ENCODE peak calls at places on chromosomes 12 and 14, in eight cellular contexts. H is breast epithelium, N is stomach, B is tibial nerve, J is prostate gland, G is body of pancreas, Q is transverse colon, V is esophagus squamous epithelium. S is an unnamed sample.

GRCh38 chr12:550473-551260 is 90.9 kb downstream of the B4GALNT3 start:
- DNase-seq in H (peak; percentile 65), N (peak; percentile 52), B (no peak), J (no peak), G (no peak), Q (no peak), V (no peak), S (peak; percentile 82)

GRCh38 chr12:78695749-78696148 is 168.8 kb upstream of the SYT1 start:
- DNase-seq in H (no peak), N (no peak), B (no peak), J (no peak), G (no peak), Q (no peak), V (no peak), S (no peak)

GRCh38 chr14:76498976-76499375 is 123.0 kb downstream of the ESRRB start:
- DNase-seq in H (no peak), N (no peak), B (no peak), J (no peak), G (no peak), Q (no peak), V (no peak), S (no peak)

GRCh38 chr12:87365423-87365822 is 663.8 kb downstream of the C12orf50 start:
- DNase-seq in H (no peak), N (no peak), B (no peak), J (no peak), G (no peak), Q (no peak), V (no peak), S (no peak)

GRCh38 chr14:24673534-24674203 is 39.7 kb upstream of the GZMB start:
- DNase-seq in H (no peak), N (no peak), B (no peak), J (no peak), G (peak; percentile 14), Q (peak; percentile 27), V (no peak), S (no peak)

GRCh38 chr12:123801573-123802178 is 39.6 kb downstream of the DNAH10 start:
- DNase-seq in H (no peak), N (no peak), B (no peak), J (no peak), G (no peak), Q (no peak), V (no peak), S (no peak)

GRCh38 chr14:62691613-62692489 is 353.4 kb downstream of the KCNH5 start:
- DNase-seq in H (no peak), N (peak; percentile 60), B (no peak), J (peak; percentile 86), G (peak; percentile 73), Q (no peak), V (no peak), S (no peak)

GRCh38 chr14:100617715-100618693 is 30.8 kb upstream of the BEGAIN start:
- DNase-seq in H (no peak), N (no peak), B (peak; percentile 27), J (no peak), G (no peak), Q (peak; percentile 13), V (no peak), S (no peak)

GRCh38 chr12:65648461-65648860 is 175.8 kb upstream of the HMGA2 start:
- DNase-seq in H (no peak), N (no peak), B (no peak), J (no peak), G (no peak), Q (no peak), V (no peak), S (no peak)
- H3K27ac ChIP-seq in H (no peak overlapping the region), N (peak overlapping the region; percentile 22), B (no peak overlapping the region), J (no peak overlapping the region), G (no peak overlapping the region), Q (peak overlapping the region; percentile 54), V (peak overlapping the region; percentile 81), S (no peak overlapping the region)

GRCh38 chr12:66190519-66191406 is 1.7 kb downstream of the IRAK3 start:
- DNase-seq in H (no peak), N (no peak), B (no peak), J (no peak), G (no peak), Q (no peak), V (no peak), S (no peak)

GRCh38 chr12:66188584-66189475 is at the start of gene IRAK3:
- DNase-seq in H (peak; percentile 70), N (peak; percentile 86), B (peak; percentile 80), J (peak; percentile 55), G (peak; percentile 84), Q (peak; percentile 83), V (peak; percentile 13), S (peak; percentile 93)

GRCh38 chr12:66191547-66192126 is 2.6 kb downstream of the IRAK3 start:
- DNase-seq in H (no peak), N (no peak), B (no peak), J (no peak), G (no peak), Q (no peak), V (no peak), S (no peak)

GRCh38 chr12:66187822-66188221 is 1.2 kb upstream of the IRAK3 start:
- DNase-seq in H (no peak), N (no peak), B (no peak), J (no peak), G (no peak), Q (no peak), V (no peak), S (no peak)

DNA sequence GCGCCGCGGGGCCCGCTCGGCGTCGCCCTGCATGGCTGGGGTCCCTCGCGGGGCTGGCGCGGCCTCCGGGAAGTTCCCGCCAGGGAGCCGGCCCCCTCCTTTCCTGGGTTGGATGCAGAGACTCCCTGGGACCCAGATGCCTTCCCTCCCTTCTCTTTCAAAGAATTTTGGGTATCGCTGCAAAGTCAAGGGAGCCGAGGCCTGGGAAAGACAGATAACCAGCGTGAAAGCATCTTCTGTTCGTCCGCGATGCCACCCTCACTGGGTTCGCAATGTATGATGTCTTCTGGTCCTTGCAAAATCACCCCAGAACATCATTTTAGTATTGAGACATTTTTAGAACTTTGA is 436 bp downstream of the IRAK3 start:
- DNase-seq in H (no peak), N (no peak), B (no peak), J (no peak), G (no peak), Q (no peak), V (no peak), S (no peak)
- TF ChIP-seq POLR2A in H (no peak), N (no peak), B (no peak), J (no peak), G (no peak), Q (no peak), V (no peak), S (no peak)

GRCh38 chr12:6375269-6376078 is at the start of gene SCNN1A:
- DNase-seq in H (peak; percentile 81), N (peak; percentile 92), B (no peak), J (peak; percentile 77), G (peak; percentile 82), Q (peak; percentile 86), V (no peak), S (no peak)
- H3K4me1 ChIP-seq in H (peaks cover 24% of the 10 kb centered on the region), N (peaks cover 75% of the 10 kb centered on the region), B (peaks cover 96% of the 10 kb centered on the region), J (peaks cover 52% of the 10 kb centered on the region), G (peaks cover 58% of the 10 kb centered on the region), Q (peaks cover 57% of the 10 kb centered on the region), V (peaks cover 63% of the 10 kb centered on the region), S (peaks cover 17% of the 10 kb centered on the region)

DNA sequence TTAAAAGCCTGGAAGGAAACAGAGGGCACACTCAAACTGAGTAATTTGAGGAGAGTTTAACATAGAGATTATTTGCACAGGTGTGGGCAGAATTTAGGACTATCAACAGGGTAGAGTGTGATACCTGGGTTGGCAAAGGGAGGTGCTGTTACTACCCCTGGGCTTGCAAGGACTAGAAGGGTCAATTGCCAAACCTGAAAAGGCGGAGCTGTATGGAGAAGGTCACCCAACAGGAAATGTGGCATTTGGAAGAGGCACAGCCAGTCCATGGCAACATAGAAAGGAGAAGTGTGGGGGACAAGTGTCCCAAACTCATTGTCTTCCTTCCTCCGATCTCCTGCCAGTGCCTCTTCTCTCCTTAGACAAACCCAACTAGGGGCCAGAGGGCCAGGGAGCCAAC is 21.6 kb upstream of the MED13L start:
- DNase-seq in H (no peak), N (peak; percentile 52), B (no peak), J (no peak), G (peak; percentile 78), Q (no peak), V (no peak), S (no peak)
- H3K27ac ChIP-seq in H (peak overlapping the region; percentile 79), N (peak overlapping the region; percentile 20), B (peak overlapping the region; percentile 83), J (peak overlapping the region; percentile 28), G (peak overlapping the region; percentile 7), Q (peak overlapping the region; percentile 64), V (no peak overlapping the region), S (peak overlapping the region; percentile 71)

GRCh38 chr12:128098725-128099124 is 168.2 kb upstream of the TMEM132C start:
- DNase-seq in H (no peak), N (no peak), B (no peak), J (no peak), G (peak; percentile 33), Q (no peak), V (no peak), S (no peak)
- TF ChIP-seq POLR2A in H (no peak), N (no peak), B (no peak), J (no peak), G (no peak), Q (no peak), V (no peak), S (no peak)

GRCh38 chr12:32548691-32549412 is 130.2 kb upstream of the DNM1L start:
- DNase-seq in H (no peak), N (peak; percentile 60), B (peak; percentile 64), J (no peak), G (peak; percentile 60), Q (no peak), V (no peak), S (peak; percentile 62)

GRCh38 chr12:32546272-32546671 is 132.8 kb upstream of the DNM1L start:
- DNase-seq in H (no peak), N (no peak), B (no peak), J (no peak), G (no peak), Q (no peak), V (no peak), S (no peak)

GRCh38 chr12:32544893-32545292 is 134.2 kb upstream of the DNM1L start:
- DNase-seq in H (no peak), N (no peak), B (no peak), J (no peak), G (no peak), Q (no peak), V (no peak), S (no peak)

GRCh38 chr12:32542550-32543229 is 136.4 kb upstream of the DNM1L start:
- DNase-seq in H (no peak), N (no peak), B (no peak), J (no peak), G (no peak), Q (no peak), V (no peak), S (no peak)

DNA sequence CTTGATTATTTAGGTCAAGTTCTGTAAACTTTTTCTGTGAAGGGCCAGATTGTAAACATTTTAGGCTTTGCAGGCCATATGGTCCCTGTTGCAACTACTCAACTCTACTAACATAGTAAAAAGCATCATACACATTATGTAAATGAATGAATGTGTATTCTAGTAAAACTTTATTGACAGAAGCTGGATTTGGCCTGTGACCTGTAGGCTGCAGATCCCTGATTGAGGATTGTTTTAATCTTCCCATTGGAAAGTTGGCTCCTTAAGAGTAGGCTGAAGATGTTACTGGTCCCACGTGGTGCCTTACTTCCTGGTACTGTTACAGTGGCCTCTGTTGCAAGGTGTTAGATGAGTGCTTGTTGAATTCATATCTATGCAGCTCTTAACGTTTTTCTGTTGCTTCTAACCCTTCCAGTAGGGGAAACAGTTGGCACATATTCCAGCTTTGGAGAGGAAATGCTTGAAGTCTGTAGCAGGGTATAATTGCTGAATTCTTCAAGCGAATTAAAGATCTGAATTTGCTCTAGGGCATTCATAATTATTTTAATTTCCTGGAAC is 133.6 kb upstream of the DNM1L start:
- DNase-seq in H (no peak), N (no peak), B (no peak), J (no peak), G (no peak), Q (no peak), V (no peak), S (no peak)
- H3K4me1 ChIP-seq in H (no peaks in the 10 kb centered on the region), N (peaks cover 99% of the 10 kb centered on the region), B (peaks cover 98% of the 10 kb centered on the region), J (no peaks in the 10 kb centered on the region), G (peaks cover 73% of the 10 kb centered on the region), Q (peaks cover 5% of the 10 kb centered on the region), V (peaks cover 24% of the 10 kb centered on the region), S (peaks cover 82% of the 10 kb centered on the region)

S was measured in heart left ventricle.